ENCODE peak calls at places on chromosomes 16 and 17, in four cellular contexts. S, O, F and I are unnamed samples. For H3K27me3, the result is how much of the 10 kb centered on the place peaks cover.

GRCh38 chr17:16888413-16889087 is 83.4 kb downstream of the TNFRSF13B start:
- DNase-seq in S (no peak), O (no peak), F (no peak), I (no peak)

GRCh38 chr17:40331743-40332641 is 23.0 kb downstream of the RARA start:
- DNase-seq in S (peak), O (peak), F (peak), I (no peak)

GRCh38 chr17:65941500-65941899 is 250.4 kb downstream of the CEP112 start:
- DNase-seq in S (no peak), O (no peak), F (no peak), I (no peak)

GRCh38 chr16:22848451-22848850 is 34.5 kb downstream of the HS3ST2 start:
- DNase-seq in S (no peak), O (no peak), F (no peak), I (no peak)

GRCh38 chr16:77951788-77952187 is 70.6 kb upstream of the CLEC3A start:
- DNase-seq in S (peak), O (no peak), F (no peak), I (peak)

GRCh38 chr17:45783593-45784292 is 377 bp upstream of the CRHR1 start:
- DNase-seq in S (peak), O (no peak), F (no peak), I (peak)

GRCh38 chr17:46002311-46002972 is 3.4 kb downstream of the STH start:
- DNase-seq in S (peak), O (peak), F (no peak), I (peak)

GRCh38 chr17:7018331-7018964 is 4.4 kb upstream of the BCL6B start:
- DNase-seq in S (no peak), O (peak), F (no peak), I (no peak)

GRCh38 chr17:77449908-77450741 is 309.4 kb downstream of the SEC14L1 start:
- DNase-seq in S (peak), O (peak), F (no peak), I (peak)

GRCh38 chr16:57892041-57892440 is 78.9 kb downstream of the CNGB1 start:
- DNase-seq in S (no peak), O (no peak), F (no peak), I (no peak)

GRCh38 chr17:40301315-40301714 is 7.7 kb upstream of the RARA start:
- DNase-seq in S (no peak), O (no peak), F (no peak), I (no peak)

GRCh38 chr16:78240459-78241222 is 141.2 kb downstream of the WWOX start:
- DNase-seq in S (no peak), O (no peak), F (no peak), I (peak)

GRCh38 chr17:75271955-75272847 is 1.2 kb upstream of the MIF4GD start:
- DNase-seq in S (peak), O (peak), F (no peak), I (peak)

GRCh38 chr16:23863511-23864422 is 28.0 kb downstream of the PRKCB start:
- DNase-seq in S (no peak), O (no peak), F (no peak), I (no peak)

GRCh38 chr17:13601776-13602551 is at the start of gene HS3ST3A1:
- DNase-seq in S (peak), O (peak), F (no peak), I (peak)

GRCh38 chr16:68564367-68564985 is 25.4 kb downstream of the ZFP90 start:
- DNase-seq in S (no peak), O (no peak), F (no peak), I (no peak)

DNA sequence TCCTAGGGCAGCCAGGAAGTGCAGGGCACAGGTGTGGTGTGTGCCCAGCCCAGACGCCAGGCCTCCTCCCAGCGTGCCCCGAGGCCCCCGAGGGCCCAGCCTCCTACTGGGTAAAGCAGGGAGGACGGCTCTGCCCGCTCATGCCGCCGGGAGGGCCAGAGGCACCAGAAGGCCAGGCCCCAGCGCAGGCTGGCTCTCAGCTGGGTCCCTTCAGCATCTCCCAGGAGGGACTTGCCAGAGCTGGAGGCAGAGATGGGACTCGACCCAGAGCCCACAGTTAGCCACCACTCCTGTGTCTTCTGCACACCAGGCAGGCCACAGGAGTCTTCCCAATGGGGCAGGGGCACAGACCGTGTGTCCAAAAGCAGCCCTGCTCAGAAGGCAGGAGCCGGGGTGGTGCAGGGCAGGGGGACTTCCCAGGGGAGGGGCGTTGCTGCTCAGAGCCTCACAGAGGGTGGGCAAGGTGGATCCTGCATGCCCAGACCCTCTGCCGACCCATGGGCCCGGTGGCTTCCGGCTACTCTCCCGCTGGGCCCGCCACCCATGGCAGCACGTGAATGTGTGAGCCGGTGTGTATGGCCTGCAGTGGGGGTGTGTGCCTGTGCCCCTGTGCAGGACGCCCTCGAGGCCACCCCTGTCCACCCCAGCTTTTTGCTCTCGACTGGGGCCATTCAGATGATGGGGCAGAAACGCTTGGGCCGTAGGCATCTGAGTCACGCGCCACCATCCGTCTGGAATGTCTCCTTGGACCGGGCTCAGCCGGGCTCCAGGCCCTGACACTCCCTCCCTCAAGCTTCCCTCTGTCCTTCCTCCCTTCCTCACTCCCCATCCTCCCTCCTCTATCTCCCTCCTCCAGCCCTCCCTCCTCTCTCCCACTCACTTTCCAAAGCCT is 5.7 kb upstream of the ZNF469 start:
- DNase-seq in S (peak), O (no peak), F (no peak), I (peak)
- H3K27me3 ChIP-seq in S (under half), O (under half), F (under half), I (under half)

GRCh38 chr17:30238387-30239088 is 3.0 kb upstream of the SLC6A4 start:
- DNase-seq in S (no peak), O (no peak), F (no peak), I (peak)
- H3K27me3 ChIP-seq in S (under half), O (half or more), F (under half), I (under half)

GRCh38 chr17:66967867-66968543 is 3.5 kb downstream of the CACNG4 start:
- DNase-seq in S (no peak), O (no peak), F (no peak), I (no peak)
- H3K27me3 ChIP-seq in S (under half), O (half or more), F (under half), I (under half)

GRCh38 chr16:54928421-54929089 is 2.1 kb upstream of the IRX5 start:
- DNase-seq in S (peak), O (peak), F (no peak), I (peak)
- H3K27me3 ChIP-seq in S (under half), O (under half), F (under half), I (half or more)